ENCODE peak calls at places on chromosome 15, in six cellular contexts. N is hypothalamus; Q is G401; W is stimulated activated CD8-positive, alpha-beta memory T cell treated with anti-CD3 and anti-CD28 coated beads, Interleukin-4, amount 100 ng/mL, for 48 hours; S is NAMALWA; X is neural crest cell. U is an unnamed sample.

GRCh38 chr15:100337422-100338044 is 4.2 kb downstream of the ADAMTS17 start:
- DNase-seq in Q (no peak), W (no peak), X (no peak), N (no peak), S (no peak), U (no peak)

GRCh38 chr15:49379996-49380395 is 43.0 kb upstream of the FGF7 start:
- DNase-seq in X (no peak), W (no peak), N (no peak), Q (no peak), S (no peak), U (no peak)

GRCh38 chr15:88621789-88622604 is 857 bp downstream of the AEN start:
- DNase-seq in N (no peak), W (peak), Q (no peak), S (peak), X (no peak), U (no peak)

GRCh38 chr15:64651573-64652260 is 123.7 kb downstream of the RBPMS2 start:
- DNase-seq in Q (peak), N (no peak), X (no peak), W (peak), S (peak), U (peak)

GRCh38 chr15:57158997-57159668 is 217.2 kb upstream of the CGNL1 start:
- DNase-seq in N (no peak), W (no peak), Q (no peak), S (no peak), X (no peak), U (peak)

GRCh38 chr15:91047545-91048199 is 25.3 kb upstream of the VPS33B start:
- DNase-seq in Q (no peak), N (no peak), S (peak), X (no peak), W (no peak), U (no peak)

GRCh38 chr15:80059786-80060489 is 462 bp downstream of the ZFAND6 start:
- DNase-seq in S (peak), Q (peak), N (no peak), X (no peak), W (peak), U (peak)

GRCh38 chr15:67036775-67037555 is 28.4 kb upstream of the SMAD3 start:
- DNase-seq in X (no peak), N (no peak), S (no peak), W (no peak), Q (no peak), U (no peak)

GRCh38 chr15:73901126-73901810 is 25.0 kb upstream of the LOXL1 start:
- DNase-seq in W (no peak), X (no peak), S (no peak), Q (no peak), N (no peak), U (no peak)

GRCh38 chr15:50685976-50686467 is 575 bp downstream of the TRPM7 start:
- DNase-seq in X (peak), W (peak), N (no peak), S (peak), Q (peak), U (peak)

GRCh38 chr15:80179025-80179759 is 26.4 kb downstream of the FAH start:
- DNase-seq in X (no peak), Q (no peak), N (no peak), S (no peak), W (no peak), U (no peak)

GRCh38 chr15:96332854-96333193 is 2.3 kb downstream of the NR2F2 start:
- DNase-seq in W (no peak), X (no peak), N (no peak), Q (no peak), S (no peak), U (no peak)

GRCh38 chr15:38440353-38441129 is 13.4 kb upstream of the FAM98B start:
- DNase-seq in W (peak), S (peak), N (no peak), Q (peak), X (peak), U (peak)

GRCh38 chr15:92601940-92602593 is 53.5 kb downstream of the FAM174B start:
- DNase-seq in W (no peak), X (no peak), S (no peak), N (no peak), Q (no peak), U (no peak)

GRCh38 chr15:38002883-38003477 is 68.5 kb downstream of the TMCO5A start:
- DNase-seq in Q (peak), X (peak), S (peak), N (peak), W (no peak), U (peak)

GRCh38 chr15:100129677-100130076 is 212.1 kb downstream of the ADAMTS17 start:
- DNase-seq in X (no peak), Q (no peak), W (no peak), S (no peak), N (no peak), U (peak)

GRCh38 chr15:76190767-76191538 is 120.3 kb downstream of the ETFA start:
- DNase-seq in Q (peak), X (peak), S (peak), W (peak), N (peak), U (peak)

GRCh38 chr15:90862964-90863721 is 5.2 kb upstream of the FURIN start:
- DNase-seq in W (no peak), X (no peak), Q (no peak), S (no peak), N (no peak), U (no peak)

GRCh38 chr15:31456329-31457060 is 129.9 kb downstream of the KLF13 start:
- DNase-seq in Q (no peak), X (no peak), N (no peak), W (peak), S (no peak), U (no peak)

GRCh38 chr15:29086891-29087290 is 182.7 kb downstream of the NSMCE3 start:
- DNase-seq in S (no peak), Q (no peak), N (no peak), W (no peak), X (no peak), U (no peak)

GRCh38 chr15:88015228-88015860 is 241.2 kb downstream of the NTRK3 start:
- DNase-seq in X (no peak), Q (no peak), S (no peak), W (no peak), N (no peak), U (no peak)

GRCh38 chr15:40844543-40844981 is 714 bp downstream of the SPINT1 start:
- DNase-seq in X (no peak), N (no peak), W (peak), S (no peak), Q (peak), U (no peak)

GRCh38 chr15:66253643-66254363 is at the start of gene MEGF11:
- DNase-seq in S (no peak), X (peak), Q (peak), N (peak), W (no peak), U (peak)

GRCh38 chr15:90221251-90221900 is 12.4 kb downstream of the CIB1 start:
- DNase-seq in N (peak), X (peak), Q (peak), W (peak), S (peak), U (peak)

GRCh38 chr15:67281714-67282113 is 27.1 kb downstream of the IQCH start:
- DNase-seq in Q (no peak), X (no peak), W (no peak), S (no peak), N (no peak), U (no peak)

GRCh38 chr15:38257676-38258075 is 5.0 kb downstream of the SPRED1 start:
- DNase-seq in X (no peak), Q (no peak), W (no peak), N (no peak), S (no peak), U (no peak)

GRCh38 chr15:101428758-101429157 is 60.7 kb downstream of the PCSK6 start:
- DNase-seq in Q (no peak), N (no peak), S (no peak), W (no peak), X (peak), U (no peak)

GRCh38 chr15:64859226-64859625 is 17.5 kb downstream of the PLEKHO2 start:
- DNase-seq in W (no peak), N (no peak), X (no peak), Q (no peak), S (no peak), U (no peak)

GRCh38 chr15:56794923-56795329 is 61.6 kb upstream of the ZNF280D start:
- DNase-seq in S (no peak), X (no peak), N (no peak), W (no peak), Q (no peak), U (no peak)

GRCh38 chr15:55742927-55743614 is at the start of gene PRTG:
- DNase-seq in Q (peak), X (peak), S (no peak), W (no peak), N (peak), U (peak)

GRCh38 chr15:90868261-90868689 is at the start of gene FURIN:
- DNase-seq in X (no peak), S (no peak), N (no peak), W (peak), Q (no peak), U (peak)

GRCh38 chr15:58472821-58473581 is 41.2 kb downstream of the LIPC start:
- DNase-seq in N (no peak), S (no peak), Q (no peak), W (peak), X (no peak), U (no peak)

GRCh38 chr15:41571948-41572347 is 12.9 kb downstream of the TYRO3 start:
- DNase-seq in W (no peak), Q (no peak), N (no peak), S (no peak), X (no peak), U (no peak)